ENCODE peak calls at places on chromosomes 16 and 17, in eight cellular contexts. P is heart left ventricle, L is psoas muscle, D is lower lobe of right lung, Z is hepatocyte, F is right lobe of liver, A is endodermal cell, G is stomach. U is an unnamed sample. For H3K9me3, the result is how much of the 10 kb centered on the place peaks cover.

GRCh38 chr17:29847527-29847931 is 82.5 kb downstream of the SSH2 start:
- DNase-seq in P (no peak), L (no peak), D (no peak), Z (no peak), F (no peak), A (no peak), G (no peak), U (no peak)

GRCh38 chr17:71883258-71883657 is 237.6 kb upstream of the SOX9 start:
- DNase-seq in P (no peak), L (no peak), D (no peak), Z (no peak), F (no peak), A (no peak), G (no peak), U (no peak)

GRCh38 chr16:85523602-85524364 is 89.3 kb upstream of the GSE1 start:
- DNase-seq in P (peak), L (no peak), D (peak), Z (peak), F (peak), A (peak), G (peak), U (peak)

GRCh38 chr16:4537376-4538066 is 1.1 kb downstream of the CDIP1 start:
- DNase-seq in P (no peak), L (no peak), D (peak), Z (no peak), F (peak), A (peak), G (peak), U (peak)

GRCh38 chr16:85526132-85526731 is 86.9 kb upstream of the GSE1 start:
- DNase-seq in P (no peak), L (no peak), D (no peak), Z (no peak), F (no peak), A (no peak), G (no peak), U (no peak)

GRCh38 chr16:83397601-83398000 is 410.2 kb upstream of the HSBP1 start:
- DNase-seq in P (no peak), L (no peak), D (no peak), Z (no peak), F (no peak), A (no peak), G (no peak), U (no peak)

GRCh38 chr16:72124761-72125634 is 31.4 kb downstream of the DHX38 start:
- DNase-seq in P (peak), L (peak), D (peak), Z (peak), F (peak), A (peak), G (peak), U (peak)

GRCh38 chr17:72587156-72587555 is 466.3 kb downstream of the SOX9 start:
- DNase-seq in P (no peak), L (no peak), D (no peak), Z (no peak), F (no peak), A (no peak), G (no peak), U (no peak)

GRCh38 chr16:64392456-64392855 is 729.4 kb downstream of the CDH11 start:
- DNase-seq in P (no peak), L (no peak), D (no peak), Z (no peak), F (no peak), A (no peak), G (no peak), U (no peak)

GRCh38 chr16:48318630-48319029 is 66.6 kb downstream of the SIAH1 start:
- DNase-seq in P (peak), L (no peak), D (no peak), Z (no peak), F (no peak), A (peak), G (no peak), U (no peak)

GRCh38 chr16:84228321-84228838 is 11.4 kb downstream of the KCNG4 start:
- DNase-seq in P (peak), L (peak), D (peak), Z (peak), F (no peak), A (peak), G (no peak), U (peak)

GRCh38 chr17:40535924-40536717 is 29.2 kb downstream of the CCR7 start:
- DNase-seq in P (peak), L (peak), D (no peak), Z (no peak), F (no peak), A (no peak), G (no peak), U (no peak)

GRCh38 chr17:2137342-2138098 is 82.6 kb downstream of the HIC1 start:
- DNase-seq in P (no peak), L (no peak), D (no peak), Z (peak), F (no peak), A (peak), G (no peak), U (no peak)

GRCh38 chr17:56793947-56794346 is 39.8 kb downstream of the C17orf67 start:
- DNase-seq in P (no peak), L (no peak), D (no peak), Z (no peak), F (no peak), A (no peak), G (no peak), U (no peak)

GRCh38 chr16:75169899-75170405 is 21.6 kb downstream of the ZFP1 start:
- DNase-seq in P (no peak), L (no peak), D (no peak), Z (no peak), F (no peak), A (no peak), G (no peak), U (no peak)

GRCh38 chr16:75176926-75177325 is 28.6 kb downstream of the ZFP1 start:
- DNase-seq in P (no peak), L (no peak), D (no peak), Z (no peak), F (no peak), A (no peak), G (no peak), U (no peak)

GRCh38 chr16:75175074-75175473 is 26.8 kb downstream of the ZFP1 start:
- DNase-seq in P (no peak), L (no peak), D (no peak), Z (no peak), F (no peak), A (no peak), G (no peak), U (no peak)

DNA sequence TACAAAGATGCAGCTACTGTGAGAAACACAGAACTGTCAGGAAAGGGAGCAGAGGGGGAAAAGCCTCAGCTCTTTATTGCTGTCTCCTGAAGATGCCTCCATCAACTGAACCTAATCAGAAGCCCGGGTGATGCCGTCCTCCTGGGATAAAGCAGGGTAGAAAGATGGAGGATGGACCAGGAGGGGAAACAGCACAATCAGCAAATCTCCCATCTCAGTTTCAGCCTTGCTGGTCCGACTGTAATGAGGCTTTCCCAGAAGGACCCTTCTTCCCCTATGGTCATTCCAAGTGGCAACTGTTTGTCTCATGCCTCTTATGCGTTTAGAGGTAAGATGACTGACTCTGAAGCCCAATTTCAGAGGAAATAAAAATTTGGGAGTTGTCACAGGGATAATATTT is 24.3 kb downstream of the ZFP1 start:
- DNase-seq in P (no peak), L (no peak), D (no peak), Z (no peak), F (no peak), A (no peak), G (no peak), U (no peak)
- H3K9me3 ChIP-seq in P (half or more), L (half or more), D (half or more), Z (under half), F (under half), A (half or more), G (under half), U (half or more)

GRCh38 chr17:77476920-77477805 is 336.4 kb downstream of the SEC14L1 start:
- DNase-seq in P (peak), L (peak), D (no peak), Z (peak), F (no peak), A (no peak), G (peak), U (peak)
- TF ChIP-seq CTCF in P (no peak), L (no peak), D (no peak), Z (no peak), F (no peak), A (no peak), G (no peak), U (peak)

DNA sequence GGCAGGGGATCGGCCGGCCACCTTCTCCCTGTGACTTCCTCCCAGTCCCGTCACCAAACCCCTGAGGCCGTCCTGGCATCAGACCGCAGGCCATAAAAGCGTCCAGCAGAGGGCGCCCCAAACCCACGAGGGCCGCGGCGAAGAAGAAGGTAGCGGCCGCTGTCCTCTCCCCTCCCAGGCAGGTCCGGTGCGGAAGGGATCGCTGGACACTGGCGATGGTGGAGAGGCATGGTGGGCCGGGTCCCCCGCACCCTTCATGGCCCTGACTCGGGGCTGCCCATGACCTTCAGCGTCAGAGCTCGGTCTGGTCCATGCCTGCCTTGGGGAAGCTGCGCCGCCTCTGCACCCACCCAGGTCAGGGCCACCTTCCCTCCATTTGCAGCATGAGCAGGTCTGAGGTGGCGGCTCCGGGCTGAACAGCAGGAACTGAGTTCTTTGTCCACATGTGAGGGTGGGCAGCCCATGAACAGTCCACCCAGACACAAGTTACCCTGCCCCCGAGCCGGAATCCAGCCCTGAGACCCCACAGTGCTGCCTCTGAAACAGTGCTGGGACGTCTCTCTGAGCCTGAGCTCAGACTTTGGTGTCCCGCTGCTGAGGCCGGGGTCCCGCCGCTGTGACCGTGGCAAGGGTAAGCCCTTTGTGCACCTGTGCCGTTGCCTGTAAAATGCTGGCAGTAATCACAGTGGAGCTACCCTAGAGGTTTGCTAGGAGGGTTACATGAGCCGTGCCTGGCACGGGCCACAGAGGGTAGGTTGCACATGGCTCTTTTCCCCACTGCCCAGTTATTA is 40.8 kb upstream of the CMIP start:
- DNase-seq in P (peak), L (peak), D (peak), Z (peak), F (peak), A (peak), G (peak), U (peak)
- H3K27ac ChIP-seq in P (no peak), L (no peak), D (no peak), Z (no peak), F (no peak), A (no peak), G (no peak), U (no peak)

DNA sequence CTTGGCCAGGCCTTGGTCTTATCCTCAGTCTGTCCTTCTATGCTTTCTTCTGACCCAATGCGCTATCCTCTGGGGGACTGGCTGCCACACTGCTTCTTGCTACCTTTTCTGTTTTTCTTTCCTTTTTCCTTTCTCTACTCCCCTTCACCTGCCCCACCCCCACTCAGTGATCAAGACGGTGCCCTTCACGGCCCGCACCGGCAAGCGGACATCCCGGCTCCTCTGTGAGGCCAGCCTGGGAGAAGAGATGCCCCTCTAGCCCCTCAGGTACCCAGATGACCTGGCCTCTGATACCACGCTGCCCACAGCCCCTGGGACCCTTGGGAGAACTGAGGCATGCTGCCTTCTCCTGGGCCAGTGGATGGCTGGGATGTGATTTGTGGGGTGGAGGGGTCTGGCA is 15.6 kb downstream of the SPATA32 start:
- DNase-seq in P (no peak), L (no peak), D (no peak), Z (no peak), F (no peak), A (no peak), G (no peak), U (no peak)
- H3K9me3 ChIP-seq in P (under half), L (under half), D (under half), Z (under half), F (under half), A (under half), G (under half), U (under half)

DNA sequence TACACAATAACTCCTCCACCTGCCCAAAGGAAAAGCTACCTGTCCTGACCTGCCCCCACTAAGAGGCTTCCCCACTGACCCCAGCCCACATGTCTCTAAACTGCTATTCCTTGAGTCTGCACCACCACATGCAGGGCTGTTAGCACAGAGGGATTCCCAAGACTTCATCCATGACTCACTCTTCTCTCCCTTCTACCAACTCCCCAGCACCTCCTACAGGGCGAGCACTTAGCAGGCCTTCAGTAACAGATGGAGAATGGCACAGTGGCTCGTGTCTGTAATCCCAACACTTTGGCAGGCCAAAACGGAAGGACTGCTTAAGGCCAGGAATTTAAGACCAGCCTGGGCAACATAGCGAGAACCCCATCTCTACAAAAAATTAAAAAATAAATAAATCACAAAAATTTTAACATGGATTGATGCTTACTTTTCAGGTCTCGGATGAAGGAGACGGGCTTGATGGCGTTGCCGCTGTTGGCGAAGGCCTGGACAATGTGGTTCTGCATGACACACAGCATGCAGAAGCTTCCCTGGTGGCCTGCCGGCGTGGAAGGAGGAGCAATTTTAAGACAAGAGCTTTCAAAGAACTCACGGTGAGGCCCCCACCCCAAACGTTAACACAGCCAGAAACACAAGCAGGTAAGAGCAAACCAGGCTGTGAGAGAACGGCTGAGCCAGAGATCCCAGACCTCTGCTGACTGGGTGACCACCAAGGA is 12.0 kb downstream of the USP36 start:
- DNase-seq in P (no peak), L (peak), D (no peak), Z (peak), F (no peak), A (peak), G (no peak), U (no peak)
- TF ChIP-seq CTCF in P (no peak), L (no peak), D (no peak), Z (no peak), F (no peak), A (peak), G (no peak), U (no peak)

DNA sequence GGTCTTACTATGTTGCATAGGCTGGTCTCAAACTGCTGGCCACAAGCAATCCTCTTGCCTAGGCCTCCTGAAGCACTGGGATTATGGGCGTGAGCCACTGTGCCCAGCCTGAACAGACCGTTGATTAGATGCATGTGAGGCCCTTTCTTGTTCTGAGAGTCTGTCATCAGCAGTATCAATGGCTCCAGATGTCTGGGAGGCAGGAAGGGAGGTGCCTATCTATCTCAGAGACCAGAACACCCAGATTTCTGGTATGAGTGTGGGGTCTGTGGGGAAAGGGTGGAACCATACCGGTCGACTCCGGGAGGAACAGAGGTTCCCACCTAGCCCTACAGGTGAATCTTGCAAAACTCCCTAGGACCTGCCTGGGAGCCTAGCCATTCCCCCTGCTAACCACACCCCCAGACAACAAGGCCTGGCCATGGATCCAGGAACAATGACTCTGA is 71.7 kb downstream of the PRKCB start:
- DNase-seq in P (no peak), L (no peak), D (no peak), Z (no peak), F (no peak), A (peak), G (no peak), U (no peak)
- H3K27ac ChIP-seq in P (no peak), L (no peak), D (no peak), Z (no peak), F (no peak), A (no peak), G (no peak), U (no peak)

GRCh38 chr16:914453-914852 is 56.3 kb downstream of the LMF1 start:
- DNase-seq in P (no peak), L (no peak), D (no peak), Z (peak), F (no peak), A (no peak), G (no peak), U (no peak)

GRCh38 chr16:911604-912321 is 59.0 kb downstream of the LMF1 start:
- DNase-seq in P (no peak), L (no peak), D (no peak), Z (no peak), F (no peak), A (no peak), G (no peak), U (no peak)

GRCh38 chr16:913817-914440 is 56.9 kb downstream of the LMF1 start:
- DNase-seq in P (no peak), L (no peak), D (no peak), Z (no peak), F (no peak), A (no peak), G (no peak), U (no peak)

GRCh38 chr16:912322-912683 is 58.5 kb downstream of the LMF1 start:
- DNase-seq in P (no peak), L (no peak), D (no peak), Z (no peak), F (no peak), A (no peak), G (no peak), U (no peak)

DNA sequence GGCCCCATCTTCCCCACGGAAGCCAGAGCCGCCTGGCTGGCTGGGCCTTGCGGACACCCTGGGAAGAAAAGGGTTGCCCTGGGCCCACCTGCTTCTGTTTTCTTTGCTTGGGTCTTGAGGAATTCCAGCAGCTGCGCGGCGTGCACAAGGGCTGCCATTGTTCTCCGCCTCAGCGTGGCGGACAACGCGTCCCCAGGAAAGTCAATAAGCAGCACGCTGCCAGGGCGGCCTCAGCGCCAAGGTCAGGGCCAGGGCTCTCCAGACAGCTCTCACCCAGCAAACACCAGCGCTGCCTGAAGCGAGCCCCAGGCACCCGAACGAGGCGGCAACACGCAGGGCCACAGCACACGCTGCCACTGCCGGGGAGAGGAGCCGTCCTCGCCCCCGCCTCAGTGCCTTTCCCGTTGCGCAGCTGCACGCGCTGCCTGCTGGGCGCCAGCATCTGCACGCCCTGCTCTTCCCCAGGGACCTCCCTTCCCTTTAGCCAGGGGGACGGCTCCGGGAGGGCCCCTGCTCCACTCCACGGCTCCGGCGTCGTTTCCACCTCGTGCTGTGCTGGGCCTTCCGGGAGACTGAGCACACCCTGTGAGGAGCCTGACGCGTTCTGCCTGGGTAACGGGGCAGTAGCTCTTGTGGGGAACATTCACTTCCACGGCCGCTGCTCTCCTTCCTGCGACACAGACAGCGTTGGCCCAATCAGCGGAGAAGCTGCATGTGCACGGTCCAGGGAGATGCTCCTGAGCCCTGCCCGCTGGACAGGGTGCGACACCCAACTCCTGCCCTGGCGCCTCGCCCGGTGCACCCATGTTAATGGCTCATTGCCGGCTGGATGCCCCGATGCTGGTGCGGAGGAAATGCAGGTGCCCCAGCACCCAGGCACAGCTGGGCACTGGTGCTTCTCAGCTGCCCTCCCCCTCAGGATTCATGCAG is 57.8 kb downstream of the LMF1 start:
- DNase-seq in P (no peak), L (no peak), D (no peak), Z (no peak), F (no peak), A (no peak), G (peak), U (no peak)
- H3K9me3 ChIP-seq in P (under half), L (under half), D (under half), Z (under half), F (under half), A (under half), G (under half), U (under half)

U was measured in left ventricle myocardium inferior.